ENCODE peak calls at places on chromosome 9, in four cellular contexts. One of them, this sample, is unnamed.

GRCh38 chr9:30039712-30040111 is 2344.7 kb upstream of the ACO1 start:
- DNase-seq in hypothalamus: no peak
- DNase-seq in cardiac fibroblast: no peak
- DNase-seq in activated CD4-positive, alpha-beta T cell treated with anti-CD3 and anti-CD28 coated beads, Interleukin-2, amount 10 ng/mL, durations not matched to agents 24 days and 14 days: no peak
- DNase-seq in this sample: no peak

GRCh38 chr9:95197692-95198271 is 119.7 kb downstream of the FANCC start:
- DNase-seq in cardiac fibroblast: peak
- DNase-seq in hypothalamus: no peak
- DNase-seq in activated CD4-positive, alpha-beta T cell treated with anti-CD3 and anti-CD28 coated beads, Interleukin-2, amount 10 ng/mL, durations not matched to agents 24 days and 14 days: peak
- DNase-seq in this sample: no peak

GRCh38 chr9:34546102-34546833 is 23.5 kb upstream of the ENHO start:
- DNase-seq in cardiac fibroblast: no peak
- DNase-seq in activated CD4-positive, alpha-beta T cell treated with anti-CD3 and anti-CD28 coated beads, Interleukin-2, amount 10 ng/mL, durations not matched to agents 24 days and 14 days: no peak
- DNase-seq in hypothalamus: no peak
- DNase-seq in this sample: no peak

GRCh38 chr9:5470122-5470521 is 19.8 kb downstream of the CD274 start:
- DNase-seq in cardiac fibroblast: no peak
- DNase-seq in activated CD4-positive, alpha-beta T cell treated with anti-CD3 and anti-CD28 coated beads, Interleukin-2, amount 10 ng/mL, durations not matched to agents 24 days and 14 days: no peak
- DNase-seq in hypothalamus: no peak
- DNase-seq in this sample: no peak

GRCh38 chr9:137069508-137070071 is 767 bp downstream of the SAPCD2 start:
- DNase-seq in cardiac fibroblast: no peak
- DNase-seq in hypothalamus: no peak
- DNase-seq in activated CD4-positive, alpha-beta T cell treated with anti-CD3 and anti-CD28 coated beads, Interleukin-2, amount 10 ng/mL, durations not matched to agents 24 days and 14 days: peak
- DNase-seq in this sample: no peak

GRCh38 chr9:94135222-94135621 is 51.0 kb downstream of the PTPDC1 start:
- DNase-seq in activated CD4-positive, alpha-beta T cell treated with anti-CD3 and anti-CD28 coated beads, Interleukin-2, amount 10 ng/mL, durations not matched to agents 24 days and 14 days: no peak
- DNase-seq in cardiac fibroblast: peak
- DNase-seq in hypothalamus: no peak
- DNase-seq in this sample: no peak

GRCh38 chr9:32875748-32876147 is 92.4 kb downstream of the TMEM215 start:
- DNase-seq in cardiac fibroblast: no peak
- DNase-seq in hypothalamus: no peak
- DNase-seq in activated CD4-positive, alpha-beta T cell treated with anti-CD3 and anti-CD28 coated beads, Interleukin-2, amount 10 ng/mL, durations not matched to agents 24 days and 14 days: no peak
- DNase-seq in this sample: no peak

GRCh38 chr9:114312513-114312875 is 10.4 kb upstream of the ORM1 start:
- DNase-seq in hypothalamus: no peak
- DNase-seq in activated CD4-positive, alpha-beta T cell treated with anti-CD3 and anti-CD28 coated beads, Interleukin-2, amount 10 ng/mL, durations not matched to agents 24 days and 14 days: no peak
- DNase-seq in cardiac fibroblast: no peak
- DNase-seq in this sample: peak

GRCh38 chr9:22142681-22143080 is 133.6 kb upstream of the CDKN2B start:
- DNase-seq in cardiac fibroblast: peak
- DNase-seq in activated CD4-positive, alpha-beta T cell treated with anti-CD3 and anti-CD28 coated beads, Interleukin-2, amount 10 ng/mL, durations not matched to agents 24 days and 14 days: no peak
- DNase-seq in hypothalamus: no peak
- DNase-seq in this sample: no peak

GRCh38 chr9:114243240-114243639 is 79.7 kb upstream of the ORM1 start:
- DNase-seq in hypothalamus: no peak
- DNase-seq in activated CD4-positive, alpha-beta T cell treated with anti-CD3 and anti-CD28 coated beads, Interleukin-2, amount 10 ng/mL, durations not matched to agents 24 days and 14 days: no peak
- DNase-seq in cardiac fibroblast: no peak
- DNase-seq in this sample: no peak

GRCh38 chr9:81314525-81314924 is 374.8 kb downstream of the TLE1 start:
- DNase-seq in activated CD4-positive, alpha-beta T cell treated with anti-CD3 and anti-CD28 coated beads, Interleukin-2, amount 10 ng/mL, durations not matched to agents 24 days and 14 days: no peak
- DNase-seq in hypothalamus: no peak
- DNase-seq in cardiac fibroblast: no peak
- DNase-seq in this sample: no peak

This sample was measured in WERI-Rb-1.